ENCODE peak calls at places on chromosome 11, in eight cellular contexts. M is kidney; S is tibial artery; X is CD4-positive, CD25-positive, alpha-beta regulatory T cell; J is CD8-positive, alpha-beta T cell; H is choroid plexus epithelial cell; N is fibroblast of pulmonary artery; Z is body of pancreas. B is an unnamed sample.

GRCh38 chr11:35013514-35014191 is 97.2 kb downstream of the PDHX start:
- DNase-seq in M (no peak), S (no peak), X (no peak), J (no peak), H (peak; percentile 38), N (peak; percentile 29), Z (no peak), B (no peak)

GRCh38 chr11:2553198-2553597 is 108.4 kb downstream of the KCNQ1 start:
- DNase-seq in M (no peak), S (no peak), X (no peak), J (no peak), H (no peak), N (no peak), Z (no peak), B (no peak)

GRCh38 chr11:13327421-13327820 is 49.8 kb downstream of the BMAL1 start:
- DNase-seq in M (no peak), S (no peak), X (no peak), J (no peak), H (no peak), N (no peak), Z (no peak), B (no peak)

GRCh38 chr11:76802151-76802550 is 19.0 kb downstream of the TSKU start:
- DNase-seq in M (no peak), S (no peak), X (no peak), J (peak; percentile 27), H (no peak), N (no peak), Z (peak; percentile 5), B (no peak)

GRCh38 chr11:65278351-65278750 is 16.6 kb downstream of the POLA2 start:
- DNase-seq in M (no peak), S (no peak), X (no peak), J (no peak), H (peak; percentile 28), N (peak; percentile 47), Z (no peak), B (no peak)

GRCh38 chr11:117456027-117456720 is 128.5 kb downstream of the CEP164 start:
- DNase-seq in M (no peak), S (no peak), X (peak; percentile 20), J (no peak), H (no peak), N (no peak), Z (no peak), B (no peak)

GRCh38 chr11:79400717-79401330 is 40.0 kb downstream of the TENM4 start:
- DNase-seq in M (peak; percentile 65), S (no peak), X (no peak), J (no peak), H (peak; percentile 50), N (peak; percentile 48), Z (peak; percentile 24), B (no peak)

GRCh38 chr11:61404641-61405040 is 12.3 kb downstream of the TMEM216 start:
- DNase-seq in M (no peak), S (no peak), X (no peak), J (no peak), H (peak; percentile 10), N (no peak), Z (no peak), B (no peak)

GRCh38 chr11:86747801-86748200 is 52.5 kb upstream of the PRSS23 start:
- DNase-seq in M (no peak), S (no peak), X (no peak), J (no peak), H (no peak), N (no peak), Z (no peak), B (no peak)

GRCh38 chr11:84800755-84801346 is 826.3 kb downstream of the DLG2 start:
- DNase-seq in M (no peak), S (no peak), X (no peak), J (no peak), H (peak; percentile 78), N (peak; percentile 31), Z (no peak), B (no peak)

GRCh38 chr11:65150513-65151271 is 16.4 kb upstream of the SYVN1 start:
- DNase-seq in M (peak; percentile 97), S (peak; percentile 87), X (no peak), J (no peak), H (peak; percentile 73), N (peak; percentile 71), Z (peak; percentile 90), B (peak; percentile 64)

GRCh38 chr11:110582728-110583432 is 129.4 kb downstream of the ARHGAP20 start:
- DNase-seq in M (no peak), S (no peak), X (no peak), J (no peak), H (no peak), N (no peak), Z (no peak), B (no peak)

GRCh38 chr11:121571466-121571865 is 118.7 kb upstream of the SORL1-AS1 start:
- DNase-seq in M (no peak), S (no peak), X (no peak), J (no peak), H (no peak), N (no peak), Z (no peak), B (no peak)

GRCh38 chr11:114367244-114367957 is 32.9 kb downstream of the C11orf71 start:
- DNase-seq in M (no peak), S (no peak), X (no peak), J (no peak), H (no peak), N (no peak), Z (no peak), B (no peak)

GRCh38 chr11:114362958-114363357 is 37.4 kb downstream of the C11orf71 start:
- DNase-seq in M (no peak), S (no peak), X (no peak), J (no peak), H (no peak), N (no peak), Z (no peak), B (no peak)

GRCh38 chr11:114368918-114369680 is 31.2 kb downstream of the C11orf71 start:
- DNase-seq in M (no peak), S (no peak), X (no peak), J (no peak), H (no peak), N (no peak), Z (no peak), B (no peak)

GRCh38 chr11:114366331-114367243 is 33.7 kb downstream of the C11orf71 start:
- DNase-seq in M (no peak), S (no peak), X (no peak), J (no peak), H (peak; percentile 83), N (peak; percentile 88), Z (no peak), B (no peak)
- H3K4me3 ChIP-seq in M (no peak overlapping the region), S (no peak overlapping the region), X (no peak overlapping the region), J (no peak overlapping the region), H (no peak overlapping the region), N (peak overlapping the region; percentile 26), Z (no peak overlapping the region), B (no peak overlapping the region)

GRCh38 chr11:73310661-73311393 is 2.8 kb downstream of the ARHGEF17 start:
- DNase-seq in M (no peak), S (no peak), X (no peak), J (no peak), H (no peak), N (no peak), Z (no peak), B (no peak)
- H3K4me3 ChIP-seq in M (peak overlapping the region; percentile 53), S (peak overlapping the region; percentile 92), X (no peak overlapping the region), J (no peak overlapping the region), H (peak overlapping the region; percentile 81), N (peak overlapping the region; percentile 51), Z (no peak overlapping the region), B (no peak overlapping the region)

GRCh38 chr11:100994966-100995365 is 134.6 kb downstream of the PGR start:
- DNase-seq in M (no peak), S (no peak), X (no peak), J (no peak), H (no peak), N (no peak), Z (no peak), B (no peak)

GRCh38 chr11:101003468-101003867 is 126.1 kb downstream of the PGR start:
- DNase-seq in M (no peak), S (no peak), X (no peak), J (no peak), H (no peak), N (no peak), Z (no peak), B (no peak)

GRCh38 chr11:100999756-101000155 is 129.9 kb downstream of the PGR start:
- DNase-seq in M (no peak), S (no peak), X (no peak), J (no peak), H (no peak), N (no peak), Z (no peak), B (no peak)
- H3K4me3 ChIP-seq in M (no peak overlapping the region), S (no peak overlapping the region), X (no peak overlapping the region), J (no peak overlapping the region), H (no peak overlapping the region), N (no peak overlapping the region), Z (no peak overlapping the region), B (no peak overlapping the region)

DNA sequence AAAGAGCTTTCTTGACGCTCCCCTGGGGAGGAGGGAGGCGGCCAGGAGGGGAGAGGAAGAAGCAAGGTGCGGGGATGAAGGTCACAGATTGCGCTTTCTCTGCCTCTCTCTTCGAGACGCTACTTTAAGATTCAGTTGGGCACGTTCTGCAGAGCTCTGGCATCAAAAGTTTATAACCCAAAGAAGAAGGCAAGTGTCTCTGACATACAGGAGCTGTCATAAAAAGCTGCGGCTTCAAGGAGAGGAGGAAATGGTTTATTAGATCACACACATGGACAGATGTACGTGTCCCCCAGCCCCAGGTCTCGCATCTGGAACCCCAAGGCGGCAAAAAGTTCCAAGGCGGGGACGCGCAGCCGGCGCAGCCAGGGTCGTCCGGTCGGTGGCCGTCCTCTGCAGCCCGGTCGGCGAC is 589.0 kb downstream of the OPCML start:
- DNase-seq in M (no peak), S (no peak), X (no peak), J (no peak), H (peak; percentile 7), N (no peak), Z (no peak), B (no peak)
- H3K4me3 ChIP-seq in M (peak overlapping the region; percentile 24), S (no peak overlapping the region), X (no peak overlapping the region), J (no peak overlapping the region), H (peak overlapping the region; percentile 29), N (no peak overlapping the region), Z (no peak overlapping the region), B (no peak overlapping the region)

DNA sequence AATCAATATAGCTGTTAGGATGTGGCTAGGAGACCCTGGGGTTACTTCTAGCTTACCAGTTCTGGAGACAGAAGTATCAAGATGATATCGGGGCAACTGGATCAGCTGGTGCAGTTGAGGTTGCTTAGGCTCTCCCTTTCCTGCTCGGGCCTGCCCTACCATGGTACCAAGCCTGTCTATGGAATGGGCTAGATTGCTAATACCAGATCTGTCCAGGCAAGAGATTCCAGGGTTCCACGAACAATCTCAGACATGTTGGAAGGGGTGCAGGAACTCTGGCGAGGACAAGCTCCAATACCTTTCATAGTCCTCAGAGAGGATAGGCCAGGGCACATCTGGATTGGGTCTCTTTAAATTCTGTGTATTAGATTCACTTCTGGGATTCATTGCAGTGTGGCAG is 53.8 kb downstream of the ADM start:
- DNase-seq in M (no peak), S (no peak), X (no peak), J (no peak), H (no peak), N (no peak), Z (no peak), B (no peak)
- H3K4me3 ChIP-seq in M (no peak overlapping the region), S (no peak overlapping the region), X (no peak overlapping the region), J (no peak overlapping the region), H (no peak overlapping the region), N (no peak overlapping the region), Z (no peak overlapping the region), B (no peak overlapping the region)

GRCh38 chr11:128890216-128890542 is 977 bp upstream of the KCNJ5 start:
- DNase-seq in M (no peak), S (no peak), X (no peak), J (no peak), H (no peak), N (no peak), Z (no peak), B (no peak)
- H3K4me3 ChIP-seq in M (no peak overlapping the region), S (peak overlapping the region; percentile 48), X (no peak overlapping the region), J (no peak overlapping the region), H (peak overlapping the region; percentile 43), N (peak overlapping the region; percentile 47), Z (no peak overlapping the region), B (peak overlapping the region; percentile 57)